ENCODE peak calls at places on chromosomes 13 and 19, in nine cellular contexts. W is sigmoid colon; R is upper lobe of left lung; A is PC-3; L is CD8-positive, alpha-beta T cell; J is left ventricle myocardium inferior; N is heart left ventricle; H is cardiac muscle cell; D is tibial nerve. C is an unnamed sample.

GRCh38 chr13:94548382-94549240 is 47.3 kb downstream of the TGDS start:
- DNase-seq in D (peak; percentile 37), N (peak; percentile 65), H (peak; percentile 61), L (no peak), J (peak; percentile 43), W (peak; percentile 78), R (no peak), A (peak; percentile 46), C (peak; percentile 71)

GRCh38 chr13:109784590-109785140 is 1.7 kb downstream of the IRS2 start:
- DNase-seq in H (peak; percentile 89), D (peak; percentile 64), L (peak; percentile 39), J (peak; percentile 84), A (peak; percentile 71), W (peak; percentile 88), R (peak; percentile 97), N (peak; percentile 82), C (peak; percentile 85)

GRCh38 chr19:18173572-18174294 is at the start of gene IFI30:
- DNase-seq in H (peak; percentile 58), R (peak; percentile 96), J (peak; percentile 79), W (peak; percentile 90), L (no peak), A (peak; percentile 53), D (peak; percentile 66), N (peak; percentile 74), C (peak; percentile 92)

GRCh38 chr19:4035582-4035981 is 28.0 kb downstream of the PIAS4 start:
- DNase-seq in N (no peak), A (no peak), L (no peak), R (no peak), D (no peak), W (no peak), H (no peak), J (no peak), C (no peak)

GRCh38 chr19:58330458-58330857 is 3.7 kb downstream of the ZSCAN22 start:
- DNase-seq in N (no peak), A (peak; percentile 88), L (no peak), R (no peak), W (no peak), D (no peak), J (no peak), H (no peak), C (no peak)

GRCh38 chr19:33832633-33833032 is 36.0 kb downstream of the KCTD15 start:
- DNase-seq in J (no peak), L (no peak), N (no peak), H (no peak), R (no peak), D (no peak), A (no peak), W (no peak), C (no peak)

GRCh38 chr13:60463787-60464186 is 66.8 kb downstream of the TDRD3 start:
- DNase-seq in N (no peak), W (no peak), J (no peak), A (peak; percentile 7), H (no peak), L (no peak), R (no peak), D (no peak), C (no peak)

GRCh38 chr13:112053167-112053743 is 13.7 kb upstream of the SOX1 start:
- DNase-seq in D (no peak), R (no peak), A (no peak), N (no peak), L (no peak), H (no peak), J (no peak), W (no peak), C (no peak)

GRCh38 chr13:97506511-97506910 is 72.5 kb downstream of the RAP2A start:
- DNase-seq in W (no peak), D (peak; percentile 8), L (no peak), H (no peak), J (no peak), R (no peak), N (no peak), A (no peak), C (no peak)

GRCh38 chr13:45765464-45765863 is 63.3 kb downstream of the CBY2 start:
- DNase-seq in H (no peak), N (no peak), R (no peak), L (no peak), W (no peak), J (no peak), D (no peak), A (no peak), C (no peak)

DNA sequence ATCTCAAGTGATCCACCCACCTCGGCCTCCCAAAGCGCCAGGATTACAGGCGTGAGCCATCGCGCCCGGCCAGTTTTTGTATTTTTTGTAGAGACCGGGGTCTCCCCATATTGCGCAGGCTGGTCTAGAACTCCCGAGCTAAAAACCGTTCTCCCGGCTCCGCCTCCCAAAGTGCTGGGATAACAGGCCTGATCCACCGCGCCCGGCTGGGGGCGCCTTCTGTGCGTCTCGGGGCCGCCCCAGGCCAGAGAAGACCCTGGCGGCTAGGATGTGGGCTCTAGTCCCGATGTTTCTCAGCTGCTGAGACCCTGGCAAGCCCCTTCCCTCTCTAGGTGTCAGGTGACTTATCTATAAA is 3.6 kb downstream of the ARHGAP45 start:
- DNase-seq in N (no peak), D (no peak), W (no peak), R (peak; percentile 69), J (no peak), A (no peak), H (no peak), L (no peak), C (peak; percentile 48)
- H3K4me1 ChIP-seq in N (peaks cover 9% of the 10 kb centered on the region), D (peaks cover 16% of the 10 kb centered on the region), W (peaks cover 24% of the 10 kb centered on the region), R (peaks cover 70% of the 10 kb centered on the region), J (peaks cover 53% of the 10 kb centered on the region), A (peaks cover 12% of the 10 kb centered on the region), H (peaks cover 12% of the 10 kb centered on the region), L (peaks cover 74% of the 10 kb centered on the region), C (peaks cover 70% of the 10 kb centered on the region)

GRCh38 chr19:16133818-16134217 is 9.7 kb upstream of the HSH2D start:
- DNase-seq in L (no peak), N (no peak), R (no peak), H (no peak), D (no peak), A (no peak), J (no peak), W (no peak), C (no peak)
- H3K36me3 ChIP-seq in L (peaks cover 43% of the 10 kb centered on the region), N (peaks cover 51% of the 10 kb centered on the region), R (peaks cover 31% of the 10 kb centered on the region), H (peaks cover 22% of the 10 kb centered on the region), D (peaks cover 26% of the 10 kb centered on the region), A (peaks cover 43% of the 10 kb centered on the region), J (peaks cover 56% of the 10 kb centered on the region), W (peaks cover 31% of the 10 kb centered on the region), C (peaks cover 46% of the 10 kb centered on the region)

GRCh38 chr13:39016789-39017188 is 21.1 kb downstream of the PROSER1 start:
- DNase-seq in N (no peak), H (peak; percentile 21), W (no peak), A (peak; percentile 43), L (no peak), R (no peak), D (no peak), J (no peak), C (no peak)
- TF ChIP-seq CTCF in N (peak; percentile 14), H (peak; percentile 61), W (no peak), A (peak; percentile 63), L (no peak), R (peak; percentile 8), D (peak; percentile 37), J (peak; percentile 55), C (peak; percentile 34)

GRCh38 chr19:1266116-1266817 is 2.9 kb upstream of the CIRBP start:
- DNase-seq in A (peak; percentile 89), L (peak; percentile 61), H (peak; percentile 88), N (peak; percentile 93), D (no peak), J (peak; percentile 90), R (peak; percentile 98), W (peak; percentile 94), C (peak; percentile 93)

GRCh38 chr19:1266818-1267440 is 2.2 kb upstream of the CIRBP start:
- DNase-seq in L (no peak), W (peak; percentile 88), A (peak; percentile 54), R (peak; percentile 98), N (peak; percentile 70), D (no peak), H (peak; percentile 77), J (peak; percentile 83), C (peak; percentile 86)

GRCh38 chr19:1267441-1268391 is 1.4 kb upstream of the CIRBP start:
- DNase-seq in A (no peak), R (peak; percentile 85), L (no peak), N (peak; percentile 69), J (no peak), D (no peak), H (no peak), W (peak; percentile 80), C (peak; percentile 58)

GRCh38 chr19:1264801-1265610 is 4.1 kb upstream of the CIRBP start:
- DNase-seq in D (no peak), N (peak; percentile 87), L (no peak), H (peak; percentile 64), J (peak; percentile 72), W (peak; percentile 93), R (peak; percentile 80), A (peak; percentile 90), C (peak; percentile 70)

GRCh38 chr19:1265611-1266115 is 3.5 kb upstream of the CIRBP start:
- DNase-seq in W (peak; percentile 92), N (peak; percentile 89), H (no peak), J (peak; percentile 71), D (no peak), R (peak; percentile 87), A (peak; percentile 52), L (no peak), C (peak; percentile 80)
- H3K4me1 ChIP-seq in W (peaks cover 64% of the 10 kb centered on the region), N (peaks cover 58% of the 10 kb centered on the region), H (peaks cover 55% of the 10 kb centered on the region), J (peaks cover 80% of the 10 kb centered on the region), D (peaks cover 68% of the 10 kb centered on the region), R (peaks cover 68% of the 10 kb centered on the region), A (peaks cover 61% of the 10 kb centered on the region), L (peaks cover 63% of the 10 kb centered on the region), C (peaks cover 73% of the 10 kb centered on the region)

GRCh38 chr19:10805758-10806247 is 30.2 kb downstream of the TMED1 start:
- DNase-seq in D (no peak), A (no peak), N (no peak), R (no peak), W (no peak), H (no peak), L (no peak), J (no peak), C (no peak)
- H3K36me3 ChIP-seq in D (peaks cover 36% of the 10 kb centered on the region), A (peaks cover 56% of the 10 kb centered on the region), N (peaks cover 93% of the 10 kb centered on the region), R (peaks cover 50% of the 10 kb centered on the region), W (peaks cover 51% of the 10 kb centered on the region), H (peaks cover 16% of the 10 kb centered on the region), L (peaks cover 38% of the 10 kb centered on the region), J (peaks cover 98% of the 10 kb centered on the region), C (peaks cover 100% of the 10 kb centered on the region)

GRCh38 chr13:86161257-86161656 is 362.0 kb upstream of the SLITRK6 start:
- DNase-seq in W (no peak), R (no peak), A (no peak), N (no peak), L (no peak), H (no peak), D (no peak), J (no peak), C (no peak)
- TF ChIP-seq CTCF in W (no peak), R (no peak), A (no peak), N (no peak), L (no peak), H (no peak), D (no peak), J (no peak), C (no peak)

C was measured in lower lobe of right lung.